ENCODE peak calls at places on chromosomes 12 and 14, in four cellular contexts. W is fibroblast of lung, C is adrenal gland, X is upper lobe of right lung. G is an unnamed sample.

GRCh38 chr12:121214855-121215745 is 5.2 kb downstream of the P2RX4 start:
- DNase-seq in W (peak; percentile 96), C (peak; percentile 65), X (no peak), G (no peak)

GRCh38 chr14:63551338-63551737 is 8.2 kb upstream of the PPP2R5E start:
- DNase-seq in X (no peak), C (no peak), W (no peak), G (no peak)

GRCh38 chr14:100417466-100417865 is 94.3 kb downstream of the SLC25A47 start:
- DNase-seq in C (peak; percentile 92), W (peak; percentile 92), X (no peak), G (no peak)

GRCh38 chr12:104604995-104605675 is 148.4 kb downstream of the CHST11 start:
- DNase-seq in W (no peak), C (no peak), X (peak; percentile 77), G (no peak)

GRCh38 chr12:62817556-62818271 is 117.2 kb downstream of the PPM1H start:
- DNase-seq in X (no peak), C (no peak), W (peak; percentile 40), G (no peak)

GRCh38 chr14:32078794-32079663 is 1.9 kb downstream of the ARHGAP5 start:
- DNase-seq in C (no peak), W (peak; percentile 22), X (no peak), G (no peak)

GRCh38 chr14:104547310-104547997 is 32.1 kb upstream of the C14orf180 start:
- DNase-seq in C (no peak), W (no peak), X (peak; percentile 57), G (no peak)

GRCh38 chr14:34699873-34700621 is 14.3 kb downstream of the CFL2 start:
- DNase-seq in W (peak; percentile 91), C (no peak), X (no peak), G (no peak)

GRCh38 chr12:31560516-31560915 is 30.4 kb downstream of the DENND5B start:
- DNase-seq in C (no peak), X (no peak), W (no peak), G (no peak)

GRCh38 chr12:49043856-49044258 is 16.7 kb downstream of the KMT2D start:
- DNase-seq in C (peak; percentile 71), W (peak; percentile 39), X (peak; percentile 84), G (peak; percentile 67)

GRCh38 chr14:87255046-87255445 is 737.9 kb downstream of the GALC start:
- DNase-seq in C (no peak), W (no peak), X (no peak), G (no peak)

GRCh38 chr12:65532744-65533143 is 254.3 kb downstream of the MSRB3 start:
- DNase-seq in W (peak; percentile 62), C (no peak), X (no peak), G (no peak)

GRCh38 chr12:53128780-53129747 is 25.8 kb downstream of the SOAT2 start:
- DNase-seq in C (no peak), W (no peak), X (no peak), G (no peak)

GRCh38 chr12:53133722-53134121 is 30.4 kb downstream of the SOAT2 start:
- DNase-seq in C (no peak), X (no peak), W (no peak), G (no peak)

GRCh38 chr12:53127169-53127568 is 23.9 kb downstream of the SOAT2 start:
- DNase-seq in W (no peak), C (no peak), X (no peak), G (no peak)

GRCh38 chr12:53131844-53132243 is 28.6 kb downstream of the SOAT2 start:
- DNase-seq in W (no peak), X (no peak), C (no peak), G (no peak)
- H3K9me3 ChIP-seq in W (no peaks in the 10 kb centered on the region), X (no peaks in the 10 kb centered on the region), C (no peaks in the 10 kb centered on the region), G (peaks cover under 1% of the 10 kb centered on the region)

GRCh38 chr12:34210689-34211530 is 188.6 kb downstream of the ALG10 start:
- DNase-seq in W (no peak), C (no peak), X (no peak), G (no peak)

GRCh38 chr12:34207858-34208257 is 185.6 kb downstream of the ALG10 start:
- DNase-seq in W (no peak), C (no peak), X (no peak), G (no peak)

GRCh38 chr12:34210183-34210582 is 187.9 kb downstream of the ALG10 start:
- DNase-seq in C (no peak), X (no peak), W (no peak), G (no peak)

GRCh38 chr12:34209259-34209835 is 187.1 kb downstream of the ALG10 start:
- DNase-seq in X (no peak), W (no peak), C (no peak), G (no peak)

DNA sequence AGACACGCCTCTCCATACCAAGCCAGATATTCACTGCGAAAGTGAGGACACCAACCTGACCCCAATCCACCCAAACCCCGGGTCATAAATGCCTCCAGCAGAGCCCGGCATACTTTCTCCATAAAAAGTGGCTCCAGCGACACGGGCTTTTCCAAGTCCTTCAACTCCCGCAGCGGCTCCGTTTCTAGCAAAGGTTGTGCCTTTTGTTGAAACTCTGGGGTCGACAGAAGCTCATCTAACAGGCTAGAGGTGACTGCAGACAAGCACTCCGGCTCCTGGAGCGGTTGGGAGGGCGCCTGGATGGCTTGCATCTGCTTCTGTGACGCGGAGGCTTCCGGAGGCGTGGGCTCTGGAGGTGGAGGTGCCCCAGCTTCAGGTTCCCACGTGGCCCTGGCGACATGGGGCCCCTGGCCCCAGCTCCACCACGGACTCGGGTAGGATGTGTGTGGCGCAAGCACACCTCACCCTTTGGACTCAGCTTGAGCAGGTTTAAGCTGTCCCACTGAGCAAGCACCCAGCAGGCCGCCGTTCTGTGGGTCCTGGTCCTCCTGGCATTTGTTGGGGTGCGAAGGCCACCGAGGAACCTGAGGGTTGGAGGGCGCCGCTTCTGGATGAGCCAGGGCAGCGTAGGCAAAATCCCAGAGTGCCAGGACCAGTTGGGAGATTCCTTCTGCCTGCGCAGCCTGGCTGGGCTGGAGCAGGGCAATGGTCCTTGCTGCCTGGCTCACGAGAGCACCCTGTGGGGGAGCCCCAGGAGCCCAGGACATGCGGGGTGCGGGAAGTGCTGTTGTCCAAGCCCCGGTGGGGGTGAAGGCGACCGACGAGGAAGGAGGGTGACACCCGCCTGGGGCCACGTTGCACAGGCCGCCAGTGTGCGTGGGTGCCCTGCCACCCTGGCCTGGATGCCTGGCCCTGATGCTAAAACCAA is 186.3 kb downstream of the ALG10 start:
- DNase-seq in X (no peak), C (no peak), W (no peak), G (no peak)
- H3K9me3 ChIP-seq in X (no peaks in the 10 kb centered on the region), C (no peaks in the 10 kb centered on the region), W (no peaks in the 10 kb centered on the region), G (no peaks in the 10 kb centered on the region)

GRCh38 chr14:53149656-53150319 is 3.3 kb downstream of the DDHD1 start:
- DNase-seq in X (no peak), C (no peak), W (no peak), G (no peak)
- H3K9me3 ChIP-seq in X (no peaks in the 10 kb centered on the region), C (no peaks in the 10 kb centered on the region), W (no peaks in the 10 kb centered on the region), G (no peaks in the 10 kb centered on the region)

GRCh38 chr14:68291820-68292219 is 472.2 kb downstream of the RAD51B start:
- DNase-seq in X (no peak), C (no peak), W (no peak), G (no peak)

GRCh38 chr14:68292467-68293334 is 473.1 kb downstream of the RAD51B start:
- DNase-seq in C (no peak), W (no peak), X (no peak), G (no peak)

GRCh38 chr14:68297011-68297410 is 477.4 kb downstream of the RAD51B start:
- DNase-seq in W (peak; percentile 70), C (no peak), X (no peak), G (no peak)

GRCh38 chr14:68295316-68295816 is 475.8 kb downstream of the RAD51B start:
- DNase-seq in C (peak; percentile 79), W (no peak), X (no peak), G (no peak)

GRCh38 chr14:68293404-68293803 is 473.8 kb downstream of the RAD51B start:
- DNase-seq in C (no peak), W (no peak), X (no peak), G (no peak)
- H3K9me3 ChIP-seq in C (no peaks in the 10 kb centered on the region), W (no peaks in the 10 kb centered on the region), X (no peaks in the 10 kb centered on the region), G (no peaks in the 10 kb centered on the region)

GRCh38 chr14:28690029-28690683 is 76.4 kb upstream of the FOXG1 start:
- DNase-seq in C (no peak), X (no peak), W (no peak), G (no peak)
- H3K9me3 ChIP-seq in C (no peaks in the 10 kb centered on the region), X (no peaks in the 10 kb centered on the region), W (no peaks in the 10 kb centered on the region), G (no peaks in the 10 kb centered on the region)

GRCh38 chr14:38233218-38233617 is 22.7 kb downstream of the CLEC14A start:
- DNase-seq in X (no peak), W (no peak), C (no peak), G (no peak)
- H3K9me3 ChIP-seq in X (no peaks in the 10 kb centered on the region), W (no peaks in the 10 kb centered on the region), C (no peaks in the 10 kb centered on the region), G (no peaks in the 10 kb centered on the region)

G was measured in T-helper 17 cell.